ENCODE peak calls at places on chromosomes 7 and 10, in seven cellular contexts. V is K562, Q is transverse colon, Y is GM12878, I is ovary, G is sigmoid colon, O is stomach. B is an unnamed sample. For H3K36me3, the result is how much of the 10 kb centered on the place peaks cover.

GRCh38 chr10:71081229-71081560 is 131.2 kb upstream of the UNC5B start:
- DNase-seq in V (no peak), Q (no peak), Y (no peak), I (no peak), G (peak), O (no peak), B (no peak)

GRCh38 chr7:136405931-136406777 is 429.0 kb upstream of the MTPN start:
- DNase-seq in V (peak), Q (peak), Y (no peak), I (no peak), G (peak), O (peak), B (no peak)

GRCh38 chr10:31586708-31587107 is 267.7 kb downstream of the ZEB1 start:
- DNase-seq in V (no peak), Q (no peak), Y (no peak), I (no peak), G (peak), O (no peak), B (no peak)

GRCh38 chr10:43785252-43785651 is 136.6 kb upstream of the ZNF32 start:
- DNase-seq in V (peak), Q (no peak), Y (no peak), I (no peak), G (no peak), O (no peak), B (no peak)

GRCh38 chr10:55820071-55820470 is 541.0 kb downstream of the ZWINT start:
- DNase-seq in V (no peak), Q (no peak), Y (no peak), I (no peak), G (no peak), O (no peak), B (no peak)

GRCh38 chr10:116947838-116948529 is 57.0 kb downstream of the SHTN1 start:
- DNase-seq in V (no peak), Q (no peak), Y (no peak), I (no peak), G (no peak), O (no peak), B (no peak)

GRCh38 chr10:125137601-125138438 is 22.5 kb downstream of the CTBP2 start:
- DNase-seq in V (no peak), Q (peak), Y (no peak), I (no peak), G (no peak), O (peak), B (no peak)

GRCh38 chr7:98280296-98280695 is 1.2 kb upstream of the BRI3 start:
- DNase-seq in V (no peak), Q (no peak), Y (no peak), I (no peak), G (no peak), O (no peak), B (no peak)

GRCh38 chr10:96716396-96716795 is 3.9 kb downstream of the PIK3AP1 start:
- DNase-seq in V (no peak), Q (no peak), Y (no peak), I (no peak), G (no peak), O (no peak), B (no peak)

GRCh38 chr7:147911224-147911623 is 679.3 kb upstream of the C7orf33 start:
- DNase-seq in V (no peak), Q (no peak), Y (no peak), I (no peak), G (no peak), O (no peak), B (no peak)

GRCh38 chr7:111532625-111533024 is 29.7 kb downstream of the IMMP2L start:
- DNase-seq in V (no peak), Q (no peak), Y (no peak), I (no peak), G (no peak), O (no peak), B (no peak)

GRCh38 chr7:95545007-95545615 is 51.2 kb downstream of the PDK4 start:
- DNase-seq in V (no peak), Q (peak), Y (no peak), I (peak), G (peak), O (peak), B (peak)

GRCh38 chr10:106181491-106181890 is 983.0 kb downstream of the SORCS1 start:
- DNase-seq in V (no peak), Q (no peak), Y (no peak), I (no peak), G (no peak), O (no peak), B (no peak)

GRCh38 chr7:22361795-22362194 is 4.8 kb upstream of the RAPGEF5 start:
- DNase-seq in V (no peak), Q (peak), Y (no peak), I (no peak), G (no peak), O (peak), B (no peak)

GRCh38 chr10:34473174-34474059 is 341.7 kb downstream of the PARD3 start:
- DNase-seq in V (no peak), Q (no peak), Y (no peak), I (no peak), G (no peak), O (no peak), B (no peak)
- TF ChIP-seq EP300 in V (no peak), Q (no peak), Y (no peak), I (no peak), G (no peak), O (no peak), B (no peak)

DNA sequence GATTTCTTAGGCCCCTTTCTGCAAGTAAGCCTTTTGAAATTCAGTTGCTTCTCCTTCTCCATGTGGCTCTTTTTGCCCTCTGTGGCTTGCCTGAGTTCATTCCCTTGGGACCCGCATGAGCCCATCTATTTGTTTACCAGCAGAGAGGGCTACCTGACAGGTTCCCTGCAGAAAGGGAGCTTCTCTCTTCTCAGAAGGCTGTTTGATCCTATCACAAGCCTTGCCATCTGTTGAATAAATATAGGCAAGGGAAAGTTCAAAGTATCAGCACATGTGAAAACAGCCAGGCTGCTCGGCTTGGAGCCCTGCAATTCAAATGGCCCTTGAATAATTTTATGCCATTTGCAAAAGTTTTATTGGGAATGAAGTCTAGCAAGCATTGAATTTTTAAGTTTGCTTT is 720.2 kb upstream of the FZD8 start:
- DNase-seq in V (no peak), Q (no peak), Y (no peak), I (no peak), G (no peak), O (no peak), B (no peak)
- H3K36me3 ChIP-seq in V (under half), Q (under half), Y (under half), I (under half), G (under half), O (under half), B (under half)

GRCh38 chr10:77289790-77290189 is 347.8 kb downstream of the KCNMA1 start:
- DNase-seq in V (no peak), Q (no peak), Y (no peak), I (no peak), G (no peak), O (no peak), B (no peak)
- TF ChIP-seq EP300 in V (no peak), Q (no peak), Y (no peak), I (no peak), G (no peak), O (no peak), B (no peak)

GRCh38 chr7:127658979-127659378 is 7.0 kb downstream of the SND1 start:
- DNase-seq in V (no peak), Q (no peak), Y (no peak), I (no peak), G (no peak), O (no peak), B (no peak)
- H3K36me3 ChIP-seq in V (half or more), Q (under half), Y (under half), I (under half), G (under half), O (under half), B (under half)

GRCh38 chr10:29798876-29799690 is 164.3 kb upstream of the SVIL start:
- DNase-seq in V (no peak), Q (no peak), Y (no peak), I (no peak), G (no peak), O (no peak), B (no peak)

GRCh38 chr10:29807407-29807806 is 172.6 kb upstream of the SVIL start:
- DNase-seq in V (no peak), Q (no peak), Y (no peak), I (no peak), G (no peak), O (no peak), B (no peak)

GRCh38 chr10:29805134-29805691 is 170.4 kb upstream of the SVIL start:
- DNase-seq in V (no peak), Q (no peak), Y (no peak), I (no peak), G (no peak), O (no peak), B (no peak)

GRCh38 chr10:29806350-29806788 is 171.6 kb upstream of the SVIL start:
- DNase-seq in V (no peak), Q (no peak), Y (no peak), I (no peak), G (no peak), O (no peak), B (no peak)

DNA sequence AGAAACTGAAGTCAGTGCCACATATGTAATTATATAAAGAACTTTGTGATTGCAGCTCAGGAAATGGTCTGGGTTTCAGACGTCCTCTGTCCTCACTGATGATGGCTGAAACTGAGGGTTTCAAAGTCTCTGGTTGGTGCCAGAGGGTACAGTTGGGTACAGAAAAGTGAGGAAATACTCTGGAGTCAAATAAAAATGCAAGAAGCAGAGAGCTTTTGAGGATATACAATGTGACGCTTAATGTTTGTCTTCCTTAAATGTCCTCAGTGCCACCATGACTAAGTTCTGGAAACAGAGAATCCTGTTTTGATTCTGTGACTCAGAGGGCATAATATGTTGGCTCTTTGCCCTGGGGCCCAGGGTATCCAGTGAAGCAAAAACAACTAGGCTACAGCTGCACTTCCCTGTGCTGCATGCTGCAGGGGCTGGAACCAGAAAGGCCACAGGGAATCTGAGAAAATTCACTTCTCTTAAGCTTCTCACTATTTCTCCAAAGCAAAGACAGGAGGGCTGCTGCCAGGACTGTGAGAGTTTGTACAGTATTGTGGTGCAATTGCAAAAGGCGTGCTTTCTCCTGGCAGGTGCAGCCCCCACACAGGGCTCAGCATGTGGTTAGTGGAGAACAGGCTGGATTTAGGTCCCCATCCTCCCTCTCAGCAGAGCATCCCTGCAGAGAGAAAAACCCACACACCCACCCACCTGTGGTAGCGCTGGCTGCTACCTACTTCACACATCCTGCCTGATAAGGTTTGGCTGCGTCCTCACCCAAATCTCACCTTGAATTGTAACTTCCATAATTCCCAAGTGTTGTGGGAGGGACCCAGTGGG is 169.5 kb upstream of the SVIL start:
- DNase-seq in V (no peak), Q (peak), Y (no peak), I (no peak), G (peak), O (peak), B (no peak)
- TF ChIP-seq EP300 in V (no peak), Q (no peak), Y (no peak), I (no peak), G (no peak), O (no peak), B (no peak)

GRCh38 chr10:131620314-131620713 is 280.5 kb upstream of the PPP2R2D start:
- DNase-seq in V (no peak), Q (no peak), Y (no peak), I (no peak), G (no peak), O (no peak), B (no peak)
- H3K36me3 ChIP-seq in V (under half), Q (under half), Y (under half), I (under half), G (under half), O (under half), B (under half)

GRCh38 chr7:100157334-100158228 is 942 bp downstream of the TRAPPC14 start:
- DNase-seq in V (peak), Q (peak), Y (no peak), I (no peak), G (peak), O (no peak), B (no peak)

GRCh38 chr7:100155553-100156317 is 2.8 kb downstream of the TRAPPC14 start:
- DNase-seq in V (no peak), Q (no peak), Y (no peak), I (no peak), G (no peak), O (no peak), B (no peak)

GRCh38 chr7:100158229-100159098 is at the start of gene TRAPPC14:
- DNase-seq in V (peak), Q (peak), Y (no peak), I (peak), G (peak), O (peak), B (peak)

GRCh38 chr7:100156331-100157068 is 2.0 kb downstream of the TRAPPC14 start:
- DNase-seq in V (peak), Q (no peak), Y (no peak), I (no peak), G (no peak), O (no peak), B (no peak)

DNA sequence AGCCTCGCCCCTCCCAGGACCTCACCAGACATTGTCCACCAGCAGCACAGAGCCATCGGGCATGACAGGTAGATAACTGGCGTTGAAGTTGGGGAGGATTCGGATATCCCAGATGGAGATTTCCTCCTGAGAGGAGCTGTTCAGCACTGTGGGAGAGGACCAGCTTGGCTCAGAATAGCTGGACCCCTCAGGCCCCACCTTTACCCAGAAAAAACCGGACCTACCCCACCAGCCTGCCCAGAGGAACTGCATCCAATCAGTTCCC is 1.5 kb downstream of the TRAPPC14 start:
- DNase-seq in V (no peak), Q (no peak), Y (no peak), I (no peak), G (no peak), O (no peak), B (no peak)
- TF ChIP-seq EP300 in V (no peak), Q (no peak), Y (no peak), I (no peak), G (no peak), O (no peak), B (no peak)

GRCh38 chr7:99398891-99399445 is 9.4 kb downstream of the PDAP1 start:
- DNase-seq in V (no peak), Q (no peak), Y (no peak), I (no peak), G (no peak), O (no peak), B (no peak)
- H3K36me3 ChIP-seq in V (half or more), Q (under half), Y (under half), I (under half), G (half or more), O (half or more), B (under half)